ENCODE peak calls at places on chromosomes 1 and 21, in five cellular contexts. One of them, this sample, is unnamed.

GRCh38 chr1:181087400-181087901 is 1.0 kb upstream of the IER5 start:
- DNase-seq in cardiac fibroblast: no peak
- DNase-seq in left ventricle myocardium inferior: no peak
- DNase-seq in astrocyte of the spinal cord: no peak
- DNase-seq in chondrocyte: no peak
- DNase-seq in this sample: no peak

GRCh38 chr1:67479146-67479891 is 49.1 kb upstream of the SERBP1 start:
- DNase-seq in cardiac fibroblast: peak
- DNase-seq in left ventricle myocardium inferior: no peak
- DNase-seq in astrocyte of the spinal cord: peak
- DNase-seq in chondrocyte: no peak
- DNase-seq in this sample: no peak

GRCh38 chr1:157390646-157391045 is 161.7 kb downstream of the FCRL5 start:
- DNase-seq in cardiac fibroblast: peak
- DNase-seq in left ventricle myocardium inferior: no peak
- DNase-seq in astrocyte of the spinal cord: peak
- DNase-seq in chondrocyte: no peak
- DNase-seq in this sample: peak

GRCh38 chr1:177392336-177392735 is 221.6 kb downstream of the BRINP2 start:
- DNase-seq in cardiac fibroblast: no peak
- DNase-seq in left ventricle myocardium inferior: no peak
- DNase-seq in astrocyte of the spinal cord: no peak
- DNase-seq in chondrocyte: no peak
- DNase-seq in this sample: no peak

GRCh38 chr1:35930593-35931423 is at the start of gene AGO3:
- DNase-seq in cardiac fibroblast: peak
- DNase-seq in left ventricle myocardium inferior: peak
- DNase-seq in astrocyte of the spinal cord: peak
- DNase-seq in chondrocyte: peak
- DNase-seq in this sample: peak

GRCh38 chr1:230068952-230069684 is 2.1 kb downstream of the GALNT2 start:
- DNase-seq in cardiac fibroblast: no peak
- DNase-seq in left ventricle myocardium inferior: no peak
- DNase-seq in astrocyte of the spinal cord: no peak
- DNase-seq in chondrocyte: no peak
- DNase-seq in this sample: no peak

GRCh38 chr1:33147997-33148314 is 33.9 kb downstream of the TRIM62 start:
- DNase-seq in cardiac fibroblast: peak
- DNase-seq in left ventricle myocardium inferior: no peak
- DNase-seq in astrocyte of the spinal cord: no peak
- DNase-seq in chondrocyte: no peak
- DNase-seq in this sample: peak

GRCh38 chr1:221777434-221778072 is 35.7 kb upstream of the DUSP10 start:
- DNase-seq in cardiac fibroblast: no peak
- DNase-seq in left ventricle myocardium inferior: no peak
- DNase-seq in astrocyte of the spinal cord: no peak
- DNase-seq in chondrocyte: no peak
- DNase-seq in this sample: no peak

GRCh38 chr1:51986718-51987117 is 3.8 kb downstream of the RAB3B start:
- DNase-seq in cardiac fibroblast: no peak
- DNase-seq in left ventricle myocardium inferior: no peak
- DNase-seq in astrocyte of the spinal cord: no peak
- DNase-seq in chondrocyte: peak
- DNase-seq in this sample: no peak

GRCh38 chr1:7422966-7423365 is 348.1 kb upstream of the VAMP3 start:
- DNase-seq in cardiac fibroblast: no peak
- DNase-seq in left ventricle myocardium inferior: no peak
- DNase-seq in astrocyte of the spinal cord: no peak
- DNase-seq in chondrocyte: peak
- DNase-seq in this sample: no peak

GRCh38 chr1:33578557-33579448 is 106.4 kb downstream of the ZSCAN20 start:
- DNase-seq in cardiac fibroblast: no peak
- DNase-seq in left ventricle myocardium inferior: no peak
- DNase-seq in astrocyte of the spinal cord: no peak
- DNase-seq in chondrocyte: no peak
- DNase-seq in this sample: no peak

GRCh38 chr1:56472860-56473259 is 106.5 kb downstream of the PLPP3 start:
- DNase-seq in cardiac fibroblast: no peak
- DNase-seq in left ventricle myocardium inferior: no peak
- DNase-seq in astrocyte of the spinal cord: no peak
- DNase-seq in chondrocyte: no peak
- DNase-seq in this sample: no peak

GRCh38 chr21:46052703-46053651 is 44.9 kb upstream of the COL6A2 start:
- DNase-seq in cardiac fibroblast: peak
- DNase-seq in left ventricle myocardium inferior: no peak
- DNase-seq in astrocyte of the spinal cord: peak
- DNase-seq in chondrocyte: no peak
- DNase-seq in this sample: peak

GRCh38 chr1:206035027-206035426 is 11.3 kb upstream of the CTSE start:
- DNase-seq in cardiac fibroblast: no peak
- DNase-seq in left ventricle myocardium inferior: no peak
- DNase-seq in astrocyte of the spinal cord: no peak
- DNase-seq in chondrocyte: no peak
- DNase-seq in this sample: no peak

GRCh38 chr1:117284408-117285215 is 73.9 kb upstream of the VTCN1 start:
- DNase-seq in cardiac fibroblast: peak
- DNase-seq in left ventricle myocardium inferior: no peak
- DNase-seq in astrocyte of the spinal cord: peak
- DNase-seq in chondrocyte: no peak
- DNase-seq in this sample: peak

GRCh38 chr1:67677408-67677807 is 7.6 kb upstream of the GADD45A start:
- DNase-seq in cardiac fibroblast: no peak
- DNase-seq in left ventricle myocardium inferior: no peak
- DNase-seq in astrocyte of the spinal cord: no peak
- DNase-seq in chondrocyte: no peak
- DNase-seq in this sample: no peak

GRCh38 chr1:230821346-230821745 is 47.0 kb downstream of the C1orf198 start:
- DNase-seq in cardiac fibroblast: no peak
- DNase-seq in left ventricle myocardium inferior: no peak
- DNase-seq in astrocyte of the spinal cord: no peak
- DNase-seq in chondrocyte: no peak
- DNase-seq in this sample: no peak

GRCh38 chr1:203174324-203174985 is 1.2 kb downstream of the MYBPH start:
- DNase-seq in cardiac fibroblast: no peak
- DNase-seq in left ventricle myocardium inferior: no peak
- DNase-seq in astrocyte of the spinal cord: no peak
- DNase-seq in chondrocyte: no peak
- DNase-seq in this sample: no peak

GRCh38 chr1:12052008-12052573 is 11.0 kb upstream of the TNFRSF8 start:
- DNase-seq in cardiac fibroblast: peak
- DNase-seq in left ventricle myocardium inferior: peak
- DNase-seq in astrocyte of the spinal cord: peak
- DNase-seq in chondrocyte: no peak
- DNase-seq in this sample: peak

GRCh38 chr1:80892452-80892995 is 908.2 kb upstream of the ADGRL2 start:
- DNase-seq in cardiac fibroblast: peak
- DNase-seq in left ventricle myocardium inferior: no peak
- DNase-seq in astrocyte of the spinal cord: peak
- DNase-seq in chondrocyte: no peak
- DNase-seq in this sample: no peak

GRCh38 chr1:54934869-54935268 is 45.6 kb upstream of the TMEM61 start:
- DNase-seq in cardiac fibroblast: peak
- DNase-seq in left ventricle myocardium inferior: no peak
- DNase-seq in astrocyte of the spinal cord: peak
- DNase-seq in chondrocyte: no peak
- DNase-seq in this sample: peak